ENCODE peak calls at places on chromosomes 16 and 17, in four cellular contexts. Z is NCI-H748 treated with DMSO at 0.1 percent for 48 hours; L is myocyte; E is activated gamma-delta T cell treated with anti-CD3 and anti-CD28 coated beads, Interleukin-2, amount 50 U/mL, for 16 hours. I is an unnamed sample.

GRCh38 chr16:87924041-87924851 is 12.1 kb downstream of the CA5A start:
- DNase-seq in E (no peak), Z (no peak), L (no peak), I (no peak)

GRCh38 chr17:76546556-76547182 is 6.8 kb downstream of the PRCD start:
- DNase-seq in L (no peak), Z (no peak), E (no peak), I (no peak)

GRCh38 chr17:68248886-68249872 is 1.3 kb downstream of the AMZ2 start:
- DNase-seq in Z (no peak), L (no peak), E (no peak), I (no peak)

GRCh38 chr17:63699638-63700527 is at the start of gene LIMD2:
- DNase-seq in Z (peak; percentile 67), E (peak; percentile 80), L (peak; percentile 18), I (peak; percentile 54)

GRCh38 chr17:52828621-52829020 is 670.1 kb upstream of the CA10 start:
- DNase-seq in E (no peak), L (no peak), Z (peak; percentile 7), I (no peak)

GRCh38 chr17:37117743-37118142 is 169.0 kb downstream of the AATF start:
- DNase-seq in L (no peak), E (no peak), Z (no peak), I (no peak)

GRCh38 chr16:10846213-10846998 is 27.8 kb upstream of the TVP23A start:
- DNase-seq in E (no peak), L (no peak), Z (no peak), I (no peak)

GRCh38 chr16:57060323-57061083 is 31.9 kb upstream of the CPNE2 start:
- DNase-seq in L (no peak), E (no peak), Z (no peak), I (no peak)

GRCh38 chr17:77872199-77872598 is 86.3 kb upstream of the TNRC6C start:
- DNase-seq in Z (no peak), E (no peak), L (no peak), I (no peak)

GRCh38 chr16:57594531-57595031 is 33.8 kb upstream of the ADGRG1 start:
- DNase-seq in E (no peak), Z (no peak), L (no peak), I (no peak)

GRCh38 chr16:12087901-12088364 is 111.4 kb downstream of the SNX29 start:
- DNase-seq in E (no peak), L (no peak), Z (no peak), I (no peak)

GRCh38 chr16:22734313-22734869 is 79.6 kb upstream of the HS3ST2 start:
- DNase-seq in Z (no peak), L (no peak), E (no peak), I (no peak)

GRCh38 chr16:72921620-72922019 is 126.3 kb downstream of the ZFHX3 start:
- DNase-seq in E (no peak), L (no peak), Z (no peak), I (no peak)

GRCh38 chr16:3266873-3267537 is 10.6 kb upstream of the MEFV start:
- DNase-seq in Z (peak; percentile 22), E (no peak), L (peak; percentile 55), I (no peak)

GRCh38 chr17:32849879-32850278 is 27.0 kb downstream of the MYO1D start:
- DNase-seq in Z (no peak), E (no peak), L (no peak), I (no peak)

I was measured in colonic mucosa.